ENCODE peak calls at places on chromosomes 13 and 19, in seven cellular contexts. P is fibroblast of lung, B is aorta, U is heart right ventricle, R is IMR-90, E is upper lobe of right lung, H is psoas muscle. N is an unnamed sample.

GRCh38 chr19:58317481-58318072 is 9.2 kb upstream of the ZSCAN22 start:
- DNase-seq in E (no peak), U (no peak), P (peak; percentile 66), H (no peak), B (no peak), R (peak; percentile 59), N (no peak)

GRCh38 chr19:58118979-58119733 is 21.1 kb upstream of the ZSCAN18 start:
- DNase-seq in E (no peak), U (no peak), P (no peak), H (no peak), B (no peak), R (no peak), N (no peak)

GRCh38 chr13:103884139-103884723 is 818.0 kb upstream of the SLC10A2 start:
- DNase-seq in R (no peak), H (no peak), B (no peak), E (no peak), U (no peak), P (no peak), N (no peak)

GRCh38 chr13:38618336-38618735 is 68.5 kb upstream of the FREM2 start:
- DNase-seq in U (no peak), E (no peak), P (no peak), R (no peak), H (no peak), B (no peak), N (no peak)

GRCh38 chr19:55086730-55087541 is 11.3 kb downstream of the EPS8L1 start:
- DNase-seq in H (peak; percentile 96), U (peak; percentile 97), E (peak; percentile 95), R (peak; percentile 91), B (peak; percentile 98), P (peak; percentile 92), N (peak; percentile 43)

GRCh38 chr13:26062853-26063444 is 11.1 kb upstream of the SHISA2 start:
- DNase-seq in E (no peak), B (no peak), P (peak; percentile 78), R (peak; percentile 33), U (peak; percentile 48), H (no peak), N (peak; percentile 15)

GRCh38 chr13:72565893-72566292 is 161.5 kb downstream of the MZT1 start:
- DNase-seq in H (no peak), R (peak; percentile 15), P (peak; percentile 61), B (no peak), E (no peak), U (no peak), N (no peak)

GRCh38 chr13:87944038-87944437 is 272.9 kb downstream of the SLITRK5 start:
- DNase-seq in U (no peak), R (no peak), H (no peak), E (no peak), P (no peak), B (no peak), N (no peak)

GRCh38 chr19:46372901-46373572 is 26.1 kb downstream of the PPP5C start:
- DNase-seq in R (no peak), H (no peak), B (peak; percentile 81), P (no peak), E (peak; percentile 60), U (no peak), N (no peak)

GRCh38 chr13:60335531-60335930 is 61.5 kb upstream of the TDRD3 start:
- DNase-seq in P (peak; percentile 34), U (no peak), B (no peak), R (peak; percentile 22), E (no peak), H (no peak), N (no peak)

GRCh38 chr13:85935868-85936467 is 136.7 kb upstream of the SLITRK6 start:
- DNase-seq in B (no peak), E (no peak), H (no peak), R (no peak), P (no peak), U (no peak), N (no peak)

GRCh38 chr13:47794963-47795362 is 206.1 kb downstream of the SUCLA2 start:
- DNase-seq in E (no peak), H (no peak), P (peak; percentile 5), B (no peak), U (no peak), R (peak; percentile 2), N (no peak)

GRCh38 chr19:18128044-18128443 is 24.9 kb upstream of the PIK3R2 start:
- DNase-seq in P (no peak), U (no peak), R (peak; percentile 33), B (no peak), E (no peak), H (no peak), N (no peak)

GRCh38 chr13:32299893-32300292 is 15.3 kb downstream of the ZAR1L start:
- DNase-seq in E (no peak), U (no peak), R (no peak), H (no peak), B (no peak), P (no peak), N (no peak)

GRCh38 chr13:75787249-75787940 is 151.3 kb downstream of the LMO7 start:
- DNase-seq in R (peak; percentile 79), B (no peak), P (no peak), U (no peak), E (no peak), H (no peak), N (no peak)

GRCh38 chr19:49875801-49876421 is 1.2 kb downstream of the AKT1S1 start:
- DNase-seq in H (peak; percentile 64), P (peak; percentile 55), R (peak; percentile 29), E (peak; percentile 86), B (peak; percentile 91), U (peak; percentile 72), N (peak; percentile 59)

GRCh38 chr19:55228403-55229031 is at the start of gene TMEM86B:
- DNase-seq in E (no peak), R (no peak), P (no peak), U (no peak), H (no peak), B (no peak), N (no peak)

GRCh38 chr19:47778954-47779351 is 450 bp downstream of the SELENOW start:
- DNase-seq in H (peak; percentile 60), P (no peak), U (peak; percentile 47), B (peak; percentile 79), E (no peak), R (no peak), N (peak; percentile 55)

GRCh38 chr13:113734826-113735125 is 24.2 kb upstream of the TMEM255B start:
- DNase-seq in E (no peak), U (no peak), H (no peak), B (no peak), P (no peak), R (no peak), N (no peak)

GRCh38 chr19:7225741-7226140 is 68.5 kb downstream of the INSR start:
- DNase-seq in U (no peak), R (no peak), E (no peak), P (no peak), H (no peak), B (no peak), N (no peak)

GRCh38 chr19:7226749-7227148 is 67.5 kb downstream of the INSR start:
- DNase-seq in P (no peak), R (no peak), U (no peak), B (no peak), H (no peak), E (no peak), N (no peak)

GRCh38 chr19:7224205-7224833 is 69.9 kb downstream of the INSR start:
- DNase-seq in P (peak; percentile 53), R (peak; percentile 30), H (no peak), E (no peak), B (no peak), U (peak; percentile 49), N (peak; percentile 67)

GRCh38 chr19:7224995-7225394 is 69.2 kb downstream of the INSR start:
- DNase-seq in P (no peak), H (no peak), U (no peak), E (no peak), R (no peak), B (no peak), N (no peak)

DNA sequence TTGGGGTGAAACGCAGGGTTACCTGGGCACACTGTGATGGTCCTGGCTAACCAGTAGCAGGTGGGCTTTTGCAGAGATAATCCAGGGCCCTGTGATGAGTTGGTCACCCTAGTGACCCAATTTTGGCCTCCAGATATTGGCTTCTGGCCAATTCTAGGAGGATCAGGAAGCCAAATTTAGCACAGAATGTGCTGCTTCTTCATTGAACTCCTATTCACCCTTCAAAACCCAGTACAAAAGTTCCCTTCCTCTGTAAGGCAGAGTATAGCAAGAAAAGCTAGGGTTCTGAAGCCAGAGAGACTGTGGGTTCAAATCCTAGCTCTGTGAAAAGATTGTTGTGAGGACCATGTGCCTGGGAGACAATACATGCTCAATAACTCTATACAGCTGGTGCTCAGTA is 70.8 kb downstream of the INSR start:
- DNase-seq in U (no peak), R (no peak), B (no peak), H (no peak), E (no peak), P (no peak), N (no peak)
- H3K27ac ChIP-seq in U (no peak overlapping the region), R (no peak overlapping the region), B (no peak overlapping the region), H (peak overlapping the region; percentile 16), E (no peak overlapping the region), P (no peak overlapping the region), N (no peak overlapping the region)

GRCh38 chr13:77521194-77521593 is 14.3 kb upstream of the SCEL start:
- DNase-seq in U (no peak), H (no peak), P (no peak), B (no peak), R (no peak), E (no peak), N (no peak)
- H3K27ac ChIP-seq in U (no peak overlapping the region), H (no peak overlapping the region), P (no peak overlapping the region), B (no peak overlapping the region), R (no peak overlapping the region), E (peak overlapping the region; percentile 43), N (no peak overlapping the region)

GRCh38 chr19:16541526-16542044 is 652 bp downstream of the CHERP start:
- DNase-seq in E (no peak), P (no peak), U (no peak), H (no peak), B (no peak), R (peak; percentile 11), N (no peak)
- H3K27ac ChIP-seq in E (peak overlapping the region; percentile 90), P (peak overlapping the region; percentile 80), U (peak overlapping the region; percentile 81), H (peak overlapping the region; percentile 91), B (no peak overlapping the region), R (peak overlapping the region; percentile 74), N (peak overlapping the region; percentile 90)

GRCh38 chr19:885536-886224 is 7.3 kb downstream of the MED16 start:
- DNase-seq in E (peak; percentile 61), B (no peak), U (no peak), P (no peak), R (no peak), H (no peak), N (no peak)

GRCh38 chr19:887599-887998 is 5.4 kb downstream of the MED16 start:
- DNase-seq in R (no peak), U (no peak), E (no peak), H (no peak), B (no peak), P (no peak), N (no peak)

GRCh38 chr19:884420-885211 is 8.4 kb downstream of the MED16 start:
- DNase-seq in H (no peak), E (peak; percentile 62), P (no peak), R (no peak), U (no peak), B (no peak), N (no peak)

GRCh38 chr19:888615-889385 is 4.2 kb downstream of the MED16 start:
- DNase-seq in B (no peak), H (no peak), E (no peak), R (no peak), U (no peak), P (no peak), N (no peak)

DNA sequence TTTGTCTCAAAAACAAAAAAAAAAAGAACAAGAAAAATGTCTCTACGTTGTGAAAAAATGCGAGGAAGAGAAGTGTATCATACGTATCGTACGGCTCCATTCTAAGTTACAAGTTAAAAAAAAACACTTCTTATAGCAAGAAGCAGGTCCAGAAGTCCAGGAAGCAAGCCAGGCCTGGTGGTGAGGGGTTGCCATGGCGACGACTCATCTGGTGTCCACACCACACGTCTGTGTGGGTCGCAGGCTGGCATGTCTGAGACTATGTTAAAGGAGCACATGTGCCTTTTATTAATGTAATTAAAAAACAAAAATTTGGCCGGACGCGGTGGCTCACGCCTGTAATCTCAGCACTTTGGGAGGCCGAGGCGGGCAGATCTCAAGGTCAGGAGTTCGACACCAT is 5.9 kb downstream of the MED16 start:
- DNase-seq in P (peak; percentile 59), E (no peak), U (no peak), B (no peak), R (peak; percentile 67), H (no peak), N (no peak)
- H3K27ac ChIP-seq in P (no peak overlapping the region), E (no peak overlapping the region), U (no peak overlapping the region), B (no peak overlapping the region), R (no peak overlapping the region), H (no peak overlapping the region), N (no peak overlapping the region)